ENCODE peak calls at places on chromosomes 13 and 19, in four cellular contexts. Z is hepatocyte; W is A549; Y is CD4-positive, CD25-positive, alpha-beta regulatory T cell. P is an unnamed sample.

GRCh38 chr13:80132741-80133601 is 208.0 kb downstream of the SPRY2 start:
- DNase-seq in Z (peak), Y (no peak), W (peak), P (peak)

GRCh38 chr13:80001510-80001842 is 339.4 kb downstream of the SPRY2 start:
- DNase-seq in Z (no peak), W (no peak), Y (no peak), P (no peak)

GRCh38 chr19:12265921-12266704 is 28.6 kb downstream of the ZNF44 start:
- DNase-seq in Z (no peak), Y (no peak), W (no peak), P (no peak)

GRCh38 chr19:9406798-9407352 is 28.5 kb downstream of the ZNF266 start:
- DNase-seq in Z (no peak), Y (peak), W (peak), P (peak)

GRCh38 chr13:28718186-28718537 is 608 bp downstream of the SLC46A3 start:
- DNase-seq in W (no peak), Z (no peak), Y (no peak), P (no peak)

GRCh38 chr13:99908129-99908805 is 63.3 kb downstream of the ZIC5 start:
- DNase-seq in W (no peak), Y (no peak), Z (no peak), P (no peak)

GRCh38 chr19:57103573-57104277 is 16.1 kb upstream of the USP29 start:
- DNase-seq in Z (peak), Y (peak), W (peak), P (peak)

GRCh38 chr13:43838909-43839308 is 40.6 kb downstream of the CCDC122 start:
- DNase-seq in W (no peak), Z (no peak), Y (no peak), P (no peak)

GRCh38 chr19:33048806-33049676 is 15.6 kb downstream of the RHPN2 start:
- DNase-seq in W (no peak), Z (peak), Y (no peak), P (no peak)

GRCh38 chr13:68976287-68976686 is 1131.3 kb upstream of the ATXN8OS start:
- DNase-seq in Z (no peak), W (no peak), Y (no peak), P (no peak)

DNA sequence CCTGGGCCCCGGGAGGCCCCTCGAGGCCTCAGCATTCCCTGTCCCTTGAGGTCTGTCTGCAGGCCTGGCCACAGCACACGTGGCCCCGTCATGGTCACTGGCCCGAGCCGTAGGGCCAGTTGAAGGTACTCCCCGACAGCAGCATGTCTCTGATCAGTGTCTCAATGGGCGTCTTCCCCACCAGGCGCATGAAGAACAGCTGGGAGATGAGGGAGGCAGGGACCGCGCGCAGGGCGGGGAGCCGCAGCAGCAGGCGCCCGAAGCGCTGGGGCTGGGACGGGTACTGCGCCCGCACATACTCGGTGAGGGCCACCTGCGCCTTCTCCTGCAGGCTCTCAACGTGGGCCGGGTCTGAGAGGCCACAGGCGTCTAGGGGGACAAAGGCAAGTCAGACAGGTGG is 6.2 kb downstream of the OCEL1 start:
- DNase-seq in Y (no peak), W (no peak), Z (no peak), P (no peak)
- H3K4me3 ChIP-seq in Y (no peak), W (no peak), Z (no peak), P (no peak)

DNA sequence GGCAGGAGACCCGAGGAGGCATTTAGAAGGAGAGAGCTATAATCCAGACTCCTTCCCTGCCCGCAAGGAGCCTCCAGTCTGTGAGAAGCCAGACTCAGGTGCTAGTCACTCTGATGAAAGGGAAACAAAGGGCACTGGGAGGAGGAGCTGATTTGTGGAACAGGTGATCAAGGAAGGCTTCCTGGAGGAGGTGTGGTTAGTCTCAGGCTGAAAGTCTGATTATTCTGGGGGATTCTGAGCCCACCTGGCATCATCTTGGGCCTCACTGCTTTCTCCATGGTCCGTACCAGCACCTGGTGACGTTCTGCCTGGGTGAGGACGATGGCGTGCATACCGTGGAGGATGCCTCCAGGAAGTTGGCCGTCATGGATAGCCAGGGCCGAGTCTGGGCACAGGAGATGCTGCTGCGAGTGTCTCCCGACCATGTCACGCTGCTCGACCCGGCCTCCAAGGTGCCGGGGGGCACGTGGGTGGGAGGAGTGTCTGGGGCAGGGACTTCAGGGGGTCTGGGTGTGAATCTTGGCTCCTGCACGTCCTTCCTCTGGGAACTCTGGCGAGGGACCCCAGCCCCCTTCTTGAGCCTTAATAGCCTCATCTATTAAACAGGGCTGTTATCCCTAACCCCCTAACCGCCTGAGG is 3.9 kb downstream of the EPS8L1 start:
- DNase-seq in W (no peak), Y (no peak), Z (peak), P (no peak)
- H3K4me3 ChIP-seq in W (peak), Y (no peak), Z (no peak), P (no peak)

DNA sequence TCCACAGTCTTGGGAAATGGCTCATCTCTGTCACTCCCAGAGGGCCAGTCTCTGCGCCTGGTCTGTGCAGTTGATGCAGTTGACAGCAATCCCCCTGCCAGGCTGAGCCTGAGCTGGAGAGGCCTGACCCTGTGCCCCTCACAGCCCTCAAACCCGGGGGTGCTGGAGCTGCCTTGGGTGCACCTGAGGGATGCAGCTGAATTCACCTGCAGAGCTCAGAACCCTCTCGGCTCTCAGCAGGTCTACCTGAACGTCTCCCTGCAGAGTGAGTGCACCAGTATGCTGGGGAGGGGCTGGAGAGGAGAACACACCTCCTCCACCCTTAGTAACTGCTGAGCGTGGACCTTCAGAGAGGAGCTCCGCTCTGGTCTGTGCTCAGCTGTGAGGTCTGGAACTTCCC is 2.3 kb downstream of the SIGLEC9 start:
- DNase-seq in W (no peak), Z (no peak), Y (no peak), P (peak)
- H3K4me3 ChIP-seq in W (no peak), Z (no peak), Y (no peak), P (no peak)

GRCh38 chr19:3774621-3775373 is 2.8 kb upstream of the RAX2 start:
- DNase-seq in Z (no peak), Y (no peak), W (no peak), P (no peak)
- H3K4me3 ChIP-seq in Z (no peak), Y (no peak), W (no peak), P (no peak)

GRCh38 chr19:4811328-4812131 is 20.0 kb downstream of the TICAM1 start:
- DNase-seq in W (peak), Y (peak), Z (peak), P (peak)

GRCh38 chr19:4814625-4815425 is 16.7 kb downstream of the TICAM1 start:
- DNase-seq in Z (no peak), Y (no peak), W (no peak), P (no peak)

GRCh38 chr19:4816388-4817165 is 14.9 kb downstream of the TICAM1 start:
- DNase-seq in Z (no peak), Y (no peak), W (no peak), P (no peak)

GRCh38 chr19:4817467-4818277 is 13.8 kb downstream of the TICAM1 start:
- DNase-seq in Z (no peak), Y (no peak), W (no peak), P (no peak)

GRCh38 chr19:4815426-4816387 is 15.8 kb downstream of the TICAM1 start:
- DNase-seq in Z (peak), W (peak), Y (peak), P (peak)
- H3K4me3 ChIP-seq in Z (no peak), W (no peak), Y (peak), P (no peak)

GRCh38 chr19:6270822-6271221 is 9.0 kb downstream of the MLLT1 start:
- DNase-seq in Y (no peak), Z (no peak), W (no peak), P (no peak)

GRCh38 chr19:6272913-6273600 is 6.7 kb downstream of the MLLT1 start:
- DNase-seq in Y (no peak), Z (no peak), W (no peak), P (no peak)

GRCh38 chr19:6272411-6272791 is 7.4 kb downstream of the MLLT1 start:
- DNase-seq in Y (no peak), W (no peak), Z (no peak), P (peak)

GRCh38 chr19:6271251-6271650 is 8.5 kb downstream of the MLLT1 start:
- DNase-seq in Y (no peak), Z (no peak), W (no peak), P (no peak)

GRCh38 chr19:6271721-6272410 is 7.9 kb downstream of the MLLT1 start:
- DNase-seq in Y (no peak), W (no peak), Z (peak), P (peak)
- H3K4me3 ChIP-seq in Y (no peak), W (no peak), Z (no peak), P (peak)

GRCh38 chr19:6744381-6745288 is 5.2 kb downstream of the TRIP10 start:
- DNase-seq in W (peak), Y (no peak), Z (peak), P (peak)
- H3K4me3 ChIP-seq in W (peak), Y (no peak), Z (no peak), P (no peak)

DNA sequence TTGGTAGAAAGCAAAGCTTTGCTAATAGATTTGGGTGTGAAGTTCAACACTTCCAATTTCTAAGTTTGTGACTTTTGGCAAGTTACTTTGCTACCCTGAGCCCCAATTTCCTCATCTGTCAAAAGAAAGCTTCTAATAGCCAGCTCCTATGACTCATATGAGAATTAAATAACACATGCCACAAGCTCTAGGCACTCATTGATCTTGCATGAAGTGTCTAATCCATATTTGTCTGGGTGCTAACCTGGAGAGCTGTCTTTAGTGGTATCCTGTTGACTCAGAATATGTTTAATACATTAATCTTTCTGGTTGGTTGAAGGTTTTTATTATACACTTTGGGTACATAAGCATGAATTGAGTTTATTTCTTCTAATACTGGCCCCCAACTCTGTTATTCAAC is 188.8 kb downstream of the POSTN start:
- DNase-seq in Z (no peak), Y (no peak), W (no peak), P (no peak)
- H3K4me3 ChIP-seq in Z (no peak), Y (no peak), W (no peak), P (no peak)